ENCODE peak calls at places on chromosomes 2 and 18, in eight cellular contexts. N is GM23338, H is left lung, Q is iris pigment epithelial cell, E is stomach, T is NCI-H1417, W is iPS-NIHi11, Y is choroid plexus epithelial cell. O is an unnamed sample.

GRCh38 chr2:165582409-165582808 is 112.9 kb downstream of the CSRNP3 start:
- DNase-seq in T (no peak), H (no peak), E (no peak), Q (no peak), N (no peak), Y (no peak), W (no peak), O (no peak)

GRCh38 chr2:234881413-234882241 is 70.2 kb upstream of the SH3BP4 start:
- DNase-seq in H (peak; percentile 83), T (no peak), Q (peak; percentile 91), N (peak; percentile 94), Y (peak; percentile 97), W (peak; percentile 94), E (peak; percentile 88), O (no peak)

GRCh38 chr18:80023173-80023572 is 11.1 kb upstream of the RBFA start:
- DNase-seq in T (no peak), E (no peak), W (peak; percentile 30), H (no peak), Y (no peak), N (peak; percentile 70), Q (no peak), O (no peak)

GRCh38 chr2:20015482-20016083 is 3.1 kb upstream of the MATN3 start:
- DNase-seq in T (peak; percentile 45), Q (peak; percentile 56), W (peak; percentile 51), Y (peak; percentile 80), N (peak; percentile 67), H (no peak), E (no peak), O (peak; percentile 29)

GRCh38 chr2:236960516-236960915 is 125.2 kb upstream of the COPS8 start:
- DNase-seq in E (peak; percentile 5), N (no peak), T (no peak), Y (no peak), Q (no peak), H (no peak), W (no peak), O (no peak)

GRCh38 chr18:39675358-39675757 is 2109.8 kb upstream of the CELF4 start:
- DNase-seq in T (no peak), Y (no peak), W (peak; percentile 11), E (no peak), N (no peak), Q (peak; percentile 46), H (no peak), O (no peak)

GRCh38 chr2:132651115-132652099 is 18.6 kb downstream of the LYPD1 start:
- DNase-seq in E (no peak), Y (peak; percentile 79), T (no peak), H (no peak), N (peak; percentile 64), W (peak; percentile 61), Q (peak; percentile 70), O (no peak)

GRCh38 chr2:215352602-215353001 is 40.7 kb downstream of the ATIC start:
- DNase-seq in T (no peak), Y (peak; percentile 29), E (no peak), W (no peak), Q (no peak), N (no peak), H (no peak), O (no peak)

GRCh38 chr2:137202310-137202709 is 437.0 kb downstream of the THSD7B start:
- DNase-seq in Q (no peak), E (no peak), T (no peak), H (no peak), W (peak; percentile 13), Y (no peak), N (no peak), O (no peak)

GRCh38 chr18:38427736-38428135 is 862.1 kb upstream of the CELF4 start:
- DNase-seq in W (no peak), N (no peak), Y (no peak), E (no peak), H (no peak), Q (no peak), T (no peak), O (no peak)

GRCh38 chr18:32378705-32379104 is 92.0 kb downstream of the GAREM1 start:
- DNase-seq in Y (peak; percentile 85), H (no peak), Q (peak; percentile 84), T (no peak), E (peak; percentile 75), W (no peak), N (no peak), O (peak; percentile 90)

GRCh38 chr2:34447097-34447496 is 848.0 kb upstream of the FAM98A start:
- DNase-seq in Q (no peak), W (peak; percentile 31), H (no peak), Y (no peak), E (no peak), T (no peak), N (peak; percentile 90), O (no peak)

GRCh38 chr2:138113871-138114525 is 149.7 kb downstream of the HNMT start:
- DNase-seq in N (no peak), T (no peak), Y (peak; percentile 27), Q (peak; percentile 26), W (no peak), H (no peak), E (no peak), O (no peak)

GRCh38 chr2:217260441-217261080 is 400.7 kb upstream of the TNP1 start:
- DNase-seq in Y (no peak), W (no peak), T (no peak), Q (no peak), E (no peak), N (no peak), H (no peak), O (no peak)

GRCh38 chr18:48842259-48843061 is 108.3 kb downstream of the SMAD7 start:
- DNase-seq in Y (peak; percentile 73), N (no peak), W (no peak), H (no peak), E (peak; percentile 44), Q (peak; percentile 67), T (no peak), O (no peak)

GRCh38 chr2:219398721-219399333 is 11.1 kb upstream of the DNPEP start:
- DNase-seq in Q (peak; percentile 38), Y (peak; percentile 13), N (no peak), H (no peak), E (no peak), W (no peak), T (peak; percentile 39), O (peak; percentile 94)

GRCh38 chr2:14420851-14421250 is 211.7 kb upstream of the LRATD1 start:
- DNase-seq in E (no peak), N (no peak), T (no peak), W (no peak), Q (peak; percentile 34), Y (no peak), H (no peak), O (no peak)

GRCh38 chr18:4016391-4017049 is 438.6 kb downstream of the DLGAP1 start:
- DNase-seq in N (peak; percentile 28), Q (no peak), E (no peak), T (no peak), W (no peak), Y (no peak), H (no peak), O (no peak)